ENCODE peak calls at places on chromosome 18, in nine cellular contexts. D is HCT116, W is A549, S is K562, P is HepG2, F is SK-N-SH, A is GM23338, M is Panc1, V is GM12878. J is an unnamed sample.

GRCh38 chr18:23069481-23069880 is 65.8 kb upstream of the CABLES1 start:
- DNase-seq in F (no peak), P (no peak), D (no peak), M (no peak), A (no peak), W (no peak), V (no peak), S (no peak), J (peak)

GRCh38 chr18:79866889-79867574 is 69.3 kb downstream of the KCNG2 start:
- DNase-seq in W (peak), S (no peak), M (no peak), D (no peak), P (no peak), V (no peak), A (no peak), F (no peak), J (no peak)

GRCh38 chr18:48031011-48031480 is 100.6 kb upstream of the SMAD2 start:
- DNase-seq in V (no peak), A (peak), D (peak), M (no peak), S (peak), W (peak), F (peak), P (peak), J (peak)

GRCh38 chr18:36633961-36634412 is 194.8 kb downstream of the TPGS2 start:
- DNase-seq in D (no peak), P (no peak), V (peak), A (peak), W (no peak), F (no peak), M (no peak), S (no peak), J (no peak)

GRCh38 chr18:7879717-7880116 is 312.6 kb downstream of the PTPRM start:
- DNase-seq in S (no peak), W (peak), P (no peak), D (no peak), A (no peak), M (no peak), F (no peak), V (no peak), J (no peak)

GRCh38 chr18:32956591-32957310 is 183.9 kb upstream of the KLHL14 start:
- DNase-seq in V (no peak), W (no peak), P (no peak), D (no peak), A (peak), M (peak), F (peak), S (no peak), J (no peak)

GRCh38 chr18:78721986-78722385 is 257.6 kb upstream of the SALL3 start:
- DNase-seq in V (no peak), M (no peak), P (no peak), D (no peak), A (peak), W (no peak), F (no peak), S (no peak), J (no peak)

GRCh38 chr18:36771246-36771645 is 57.6 kb downstream of the TPGS2 start:
- DNase-seq in A (no peak), W (no peak), M (no peak), S (no peak), P (no peak), V (no peak), F (no peak), D (no peak), J (no peak)

GRCh38 chr18:48914581-48915251 is 36.0 kb downstream of the SMAD7 start:
- DNase-seq in S (no peak), V (no peak), P (no peak), F (no peak), W (no peak), A (no peak), D (no peak), M (no peak), J (no peak)

GRCh38 chr18:21894619-21895367 is 154.2 kb downstream of the MIB1 start:
- DNase-seq in F (no peak), M (no peak), V (no peak), A (no peak), S (no peak), W (no peak), D (no peak), P (no peak), J (peak)

GRCh38 chr18:21900594-21901352 is 160.2 kb downstream of the MIB1 start:
- DNase-seq in M (no peak), W (no peak), P (peak), D (no peak), S (no peak), A (no peak), V (no peak), F (no peak), J (no peak)

GRCh38 chr18:21896732-21897336 is 156.2 kb downstream of the MIB1 start:
- DNase-seq in A (peak), M (no peak), V (no peak), F (no peak), P (no peak), W (no peak), S (peak), D (no peak), J (no peak)

GRCh38 chr18:21901423-21901822 is 160.8 kb downstream of the MIB1 start:
- DNase-seq in A (no peak), F (no peak), V (no peak), P (no peak), S (no peak), D (no peak), W (no peak), M (no peak), J (no peak)

DNA sequence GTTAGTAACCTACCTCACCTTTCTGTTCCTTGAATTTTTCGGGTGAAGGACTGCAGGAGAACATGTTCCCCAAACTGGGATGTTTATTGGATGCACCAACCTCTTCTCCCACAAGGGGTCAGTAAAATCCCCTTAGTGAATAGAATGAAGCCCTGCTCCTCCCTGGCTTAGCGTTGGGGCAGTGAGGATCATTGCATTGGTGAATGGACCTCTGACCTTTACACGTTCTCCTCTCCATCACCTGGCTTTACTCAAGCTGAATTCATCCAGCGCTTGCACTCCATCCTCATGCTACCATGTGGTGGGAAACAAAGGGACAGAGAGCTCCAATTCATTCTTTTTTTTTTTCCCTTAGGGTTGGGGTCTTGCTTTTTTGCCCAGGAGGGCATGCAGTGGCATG is 157.2 kb downstream of the MIB1 start:
- DNase-seq in P (peak), F (peak), W (peak), V (no peak), A (peak), S (peak), M (peak), D (peak), J (peak)
- TF ChIP-seq REST in P (no peak), F (no peak), W (no peak), V (no peak), A (no peak), S (no peak), M (no peak), D (no peak), J (no peak)

GRCh38 chr18:28115149-28115550 is 61.8 kb downstream of the CDH2 start:
- DNase-seq in S (no peak), A (no peak), F (no peak), D (no peak), M (no peak), V (no peak), P (peak), W (peak), J (no peak)
- H3K4me3 ChIP-seq in S (no peak), A (no peak), F (no peak), D (no peak), M (no peak), V (no peak), P (no peak), W (peak), J (no peak)

GRCh38 chr18:12630136-12630535 is 27.8 kb downstream of the SPIRE1 start:
- DNase-seq in A (no peak), D (no peak), W (no peak), P (no peak), V (no peak), M (no peak), S (no peak), F (no peak), J (no peak)
- TF ChIP-seq REST in A (no peak), D (no peak), W (no peak), P (no peak), V (no peak), M (no peak), S (no peak), F (no peak), J (no peak)

DNA sequence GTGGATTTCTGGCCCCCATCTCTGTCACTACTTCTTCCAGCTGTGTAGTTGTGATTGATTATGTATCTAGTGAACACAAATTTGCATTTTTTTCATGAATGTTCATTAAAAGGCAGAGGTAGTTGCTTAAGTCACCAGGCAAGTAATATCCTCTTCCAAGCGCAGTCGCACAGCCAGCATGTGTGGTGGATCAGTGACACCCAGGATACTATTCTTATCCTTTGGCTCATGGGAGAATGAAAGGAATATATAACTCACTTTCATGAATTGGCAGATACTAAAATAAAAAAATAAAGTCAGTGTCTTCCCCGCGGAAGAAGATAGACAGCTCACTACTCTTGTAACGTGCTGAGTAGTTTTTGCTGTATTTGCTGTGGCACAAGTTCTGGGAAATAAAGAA is 387.8 kb downstream of the CDH7 start:
- DNase-seq in V (no peak), A (no peak), S (no peak), F (no peak), W (no peak), D (no peak), P (no peak), M (no peak), J (no peak)
- H3K4me3 ChIP-seq in V (no peak), A (no peak), S (no peak), F (no peak), W (no peak), D (no peak), P (no peak), M (no peak), J (no peak)

DNA sequence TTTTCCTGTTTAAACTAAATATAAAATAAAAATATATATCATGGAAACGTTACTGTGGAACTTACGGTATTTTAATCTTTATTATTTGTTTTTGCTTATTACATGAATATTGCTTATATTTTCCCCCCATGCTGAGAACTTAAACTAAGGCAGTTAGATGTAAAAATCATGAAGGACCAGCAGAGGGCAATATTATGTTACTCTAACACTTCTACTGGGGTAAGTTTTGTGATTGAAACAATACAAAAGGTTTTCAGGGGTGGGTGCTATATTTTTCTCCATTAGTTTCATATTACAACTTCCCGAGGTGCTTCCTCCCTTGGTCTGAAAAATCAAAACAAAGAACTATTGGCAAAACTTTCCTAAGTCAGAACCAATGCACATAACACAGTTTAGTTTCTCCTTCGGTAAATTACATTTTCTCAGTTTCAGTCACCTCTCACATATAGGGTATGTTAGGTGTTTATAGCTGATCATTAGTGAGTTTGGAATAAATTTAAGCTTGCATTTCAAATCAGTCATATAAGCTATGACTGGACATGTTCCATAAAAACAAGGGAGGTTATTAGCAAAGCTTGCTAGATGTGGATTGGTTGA is 54.8 kb downstream of the ZNF407 start:
- DNase-seq in D (peak), A (peak), S (peak), F (peak), M (peak), P (peak), V (no peak), W (peak), J (no peak)
- TF ChIP-seq REST in D (no peak), A (no peak), S (no peak), F (no peak), M (no peak), P (no peak), V (no peak), W (no peak), J (no peak)

DNA sequence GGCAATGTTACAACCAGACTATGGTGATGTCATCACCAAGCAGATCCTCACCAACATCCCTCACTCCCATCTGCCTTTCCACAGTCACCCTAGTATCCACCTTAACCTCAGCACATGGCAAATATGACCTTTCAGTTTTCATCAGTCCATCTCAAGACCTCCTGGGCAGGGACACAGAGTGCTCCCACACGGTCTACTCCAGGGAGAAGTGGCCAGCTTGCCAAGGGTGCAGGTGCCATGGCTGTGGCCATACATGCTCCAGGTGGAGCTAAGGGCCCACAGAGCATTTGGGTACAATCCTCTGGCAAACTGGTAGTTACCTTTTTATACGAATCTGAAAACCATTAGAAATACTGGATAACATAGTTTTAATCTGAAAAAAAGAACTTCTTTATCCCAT is 453.1 kb downstream of the ADCYAP1 start:
- DNase-seq in D (no peak), P (no peak), V (no peak), A (no peak), F (no peak), S (no peak), W (no peak), M (no peak), J (no peak)
- H3K4me3 ChIP-seq in D (no peak), P (no peak), V (no peak), A (no peak), F (no peak), S (no peak), W (no peak), M (no peak), J (no peak)

DNA sequence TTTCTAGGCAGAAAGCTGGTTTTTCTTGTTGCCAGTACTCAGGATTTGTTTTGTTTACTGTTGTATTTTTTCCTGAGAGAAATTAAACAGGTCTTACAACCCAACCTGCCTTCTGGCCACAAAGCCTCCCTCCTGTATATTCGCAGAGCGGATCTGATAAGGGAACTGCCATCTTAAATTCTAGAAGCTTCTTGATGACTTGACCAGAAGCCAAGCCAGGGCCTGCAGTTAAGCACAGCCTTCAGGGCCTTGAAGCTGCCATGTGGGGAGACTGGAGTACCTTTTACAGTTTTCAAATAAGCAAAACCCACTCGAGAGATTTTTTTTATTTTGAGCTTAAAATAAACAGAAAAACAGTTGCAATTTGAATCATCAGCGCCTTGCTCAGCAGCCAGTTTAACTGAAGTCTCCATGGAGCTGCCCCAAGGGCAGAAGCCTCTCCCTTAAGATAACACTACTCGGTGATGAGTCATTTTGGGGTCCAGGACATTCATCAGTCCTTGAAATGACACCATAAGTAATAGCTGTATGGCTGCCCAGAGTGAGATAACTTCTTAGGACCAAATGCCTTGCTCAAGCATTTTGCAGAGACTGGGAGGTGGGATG is 51.5 kb upstream of the PHLPP1 start:
- DNase-seq in D (no peak), W (peak), M (no peak), F (no peak), P (no peak), A (no peak), V (peak), S (peak), J (no peak)
- TF ChIP-seq REST in D (no peak), W (no peak), M (no peak), F (no peak), P (no peak), A (no peak), V (no peak), S (no peak), J (no peak)

J was measured in HL-60.